ENCODE peak calls at places on chromosomes 12 and 14, in five cellular contexts. Z is thoracic aorta, A is T-helper 2 cell, I is H7, M is AML-193. J is an unnamed sample.

GRCh38 chr12:30796891-30797371 is 42.2 kb upstream of the CAPRIN2 start:
- DNase-seq in Z (no peak), I (peak; percentile 73), A (no peak), M (no peak), J (no peak)

GRCh38 chr12:92581579-92581978 is 121.2 kb upstream of the PLEKHG7 start:
- DNase-seq in A (no peak), I (no peak), M (peak; percentile 18), Z (no peak), J (no peak)

GRCh38 chr12:131076791-131077747 is 123.4 kb downstream of the ADGRD1 start:
- DNase-seq in M (no peak), A (no peak), Z (no peak), I (peak; percentile 36), J (no peak)

GRCh38 chr14:91138511-91139359 is 24.9 kb downstream of the DGLUCY start:
- DNase-seq in M (peak; percentile 68), I (peak; percentile 58), Z (no peak), A (peak; percentile 10), J (peak; percentile 26)

GRCh38 chr12:42426733-42427132 is 100.8 kb downstream of the PPHLN1 start:
- DNase-seq in M (no peak), I (peak; percentile 35), A (no peak), Z (no peak), J (no peak)

GRCh38 chr14:91113829-91114078 is at the start of gene DGLUCY:
- DNase-seq in A (peak; percentile 47), M (peak; percentile 71), Z (peak; percentile 32), I (peak; percentile 85), J (peak; percentile 31)

GRCh38 chr14:76922599-76922998 is 96.4 kb downstream of the LRRC74A start:
- DNase-seq in M (no peak), Z (no peak), A (no peak), I (no peak), J (no peak)

GRCh38 chr12:27284021-27284420 is 39.9 kb downstream of the STK38L start:
- DNase-seq in M (no peak), Z (no peak), A (no peak), I (no peak), J (no peak)

GRCh38 chr12:2544213-2544612 is 250.6 kb upstream of the FKBP4 start:
- DNase-seq in A (no peak), M (no peak), I (no peak), Z (no peak), J (no peak)

GRCh38 chr12:56476972-56477432 is 8.6 kb downstream of the SPRYD4 start:
- DNase-seq in M (no peak), Z (no peak), A (no peak), I (no peak), J (no peak)

GRCh38 chr12:122646568-122647220 is 56.5 kb downstream of the HCAR2 start:
- DNase-seq in Z (no peak), M (peak; percentile 99), I (no peak), A (no peak), J (no peak)

GRCh38 chr14:77026930-77027537 is 1.5 kb downstream of the IRF2BPL start:
- DNase-seq in Z (no peak), I (peak; percentile 76), M (no peak), A (peak; percentile 51), J (peak; percentile 50)

GRCh38 chr12:82774666-82775065 is 88.0 kb downstream of the TMTC2 start:
- DNase-seq in M (no peak), I (no peak), A (no peak), Z (no peak), J (no peak)

GRCh38 chr12:53097564-53098353 is at the start of gene IGFBP6:
- DNase-seq in I (peak; percentile 84), A (peak; percentile 42), M (peak; percentile 22), Z (no peak), J (peak; percentile 19)

GRCh38 chr12:55743131-55743921 is 404 bp downstream of the GDF11 start:
- DNase-seq in I (peak; percentile 96), A (peak; percentile 64), Z (no peak), M (peak; percentile 57), J (peak; percentile 55)

GRCh38 chr14:75310295-75311059 is 31.8 kb downstream of the FOS start:
- DNase-seq in M (no peak), A (no peak), Z (peak; percentile 63), I (peak; percentile 93), J (no peak)

GRCh38 chr12:118103231-118103600 is 595 bp downstream of the VSIG10 start:
- DNase-seq in I (no peak), A (no peak), Z (no peak), M (no peak), J (no peak)

GRCh38 chr14:104429291-104429861 is 150.2 kb upstream of the C14orf180 start:
- DNase-seq in Z (no peak), I (no peak), A (no peak), M (no peak), J (no peak)

GRCh38 chr12:112386726-112387125 is 4.5 kb upstream of the HECTD4 start:
- DNase-seq in A (no peak), Z (no peak), M (peak; percentile 79), I (no peak), J (no peak)